ENCODE peak calls at places on chromosomes 4 and X, in nine cellular contexts. Z, V, C, H, O, A, P, R and Y are unnamed samples.

GRCh38 chrX:17567173-17567572 is 170.1 kb upstream of the SCML1 start:
- DNase-seq in Z (no peak), V (no peak), C (no peak), H (no peak), O (no peak), A (no peak), P (no peak), R (no peak), Y (no peak)

GRCh38 chr4:180028682-180029081 is 2214.5 kb upstream of the TENM3 start:
- DNase-seq in Z (no peak), V (peak), C (peak), H (peak), O (no peak), A (peak), P (peak), R (no peak), Y (no peak)

GRCh38 chr4:159019356-159019755 is 83.5 kb upstream of the RAPGEF2 start:
- DNase-seq in Z (no peak), V (no peak), C (no peak), H (no peak), O (no peak), A (no peak), P (peak), R (no peak), Y (no peak)

GRCh38 chr4:184596617-184597185 is 52.5 kb downstream of the CASP3 start:
- DNase-seq in Z (no peak), V (no peak), C (no peak), H (no peak), O (no peak), A (no peak), P (peak), R (no peak), Y (no peak)

GRCh38 chr4:169604131-169604900 is 8.1 kb downstream of the NEK1 start:
- DNase-seq in Z (no peak), V (no peak), C (no peak), H (peak), O (no peak), A (no peak), P (peak), R (peak), Y (no peak)

GRCh38 chr4:168153596-168154440 is 61.5 kb downstream of the ANXA10 start:
- DNase-seq in Z (peak), V (peak), C (peak), H (peak), O (no peak), A (peak), P (peak), R (peak), Y (peak)

GRCh38 chrX:123833387-123833786 is 26.5 kb upstream of the XIAP start:
- DNase-seq in Z (peak), V (peak), C (peak), H (peak), O (peak), A (peak), P (peak), R (peak), Y (peak)

GRCh38 chrX:11665144-11666040 is at the start of gene ARHGAP6:
- DNase-seq in Z (peak), V (peak), C (peak), H (no peak), O (no peak), A (peak), P (peak), R (peak), Y (no peak)

GRCh38 chr4:81314897-81315470 is 100.0 kb upstream of the PRKG2 start:
- DNase-seq in Z (no peak), V (no peak), C (no peak), H (no peak), O (no peak), A (no peak), P (peak), R (no peak), Y (no peak)

GRCh38 chr4:133891001-133891400 is 310.6 kb downstream of the PABPC4L start:
- DNase-seq in Z (no peak), V (no peak), C (no peak), H (no peak), O (no peak), A (no peak), P (no peak), R (no peak), Y (no peak)

GRCh38 chr4:48275247-48275646 is 5.6 kb upstream of the TEC start:
- DNase-seq in Z (no peak), V (no peak), C (no peak), H (peak), O (no peak), A (no peak), P (peak), R (peak), Y (no peak)

DNA sequence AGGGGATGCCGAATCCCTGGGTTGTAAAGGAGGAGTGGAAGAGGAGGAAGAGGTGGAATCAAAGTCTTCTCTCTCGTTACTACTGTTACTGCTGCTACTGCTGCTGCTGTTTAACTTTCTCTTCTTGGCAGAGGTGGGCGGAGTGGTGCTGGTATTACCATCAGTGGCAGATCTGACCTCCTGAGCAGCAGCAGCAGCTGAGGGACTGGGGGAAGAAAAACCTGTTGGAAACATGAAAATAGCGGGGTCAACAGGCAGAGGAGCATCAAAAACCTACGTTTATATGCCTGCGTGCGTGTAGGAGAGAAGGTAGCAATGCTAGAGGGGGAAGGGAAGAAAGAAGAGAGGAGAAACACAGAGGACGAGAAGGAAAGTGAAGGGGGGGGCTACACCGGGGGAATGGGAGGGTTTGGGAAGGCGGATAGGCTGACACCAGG is 339 bp downstream of the CUL4B start:
- DNase-seq in Z (peak), V (peak), C (peak), H (peak), O (peak), A (no peak), P (no peak), R (no peak), Y (peak)
- TF ChIP-seq CTCF in Z (no peak), V (no peak), C (no peak), H (no peak), O (no peak), A (no peak), P (no peak), R (no peak), Y (no peak)

DNA sequence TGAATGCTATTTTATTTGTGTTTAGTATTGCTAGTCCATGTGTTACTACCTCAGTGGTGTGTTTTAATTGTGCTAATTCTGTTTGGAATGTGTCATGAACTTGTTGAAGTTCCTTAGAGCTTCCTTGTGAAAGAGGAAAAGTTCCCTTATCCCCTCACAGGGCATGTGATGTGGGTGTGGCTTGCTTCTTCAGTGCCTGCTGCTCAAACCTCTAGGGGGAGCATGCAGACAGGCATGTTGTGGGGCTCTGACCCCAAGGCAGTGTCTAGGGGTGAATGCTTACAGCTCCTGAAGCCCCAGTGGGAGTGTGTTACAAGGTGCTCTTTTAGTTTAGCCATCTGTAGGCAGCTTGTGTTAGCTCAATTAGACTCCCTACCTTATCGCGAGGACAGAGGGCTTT is 86.5 kb downstream of the MAGED4 start:
- DNase-seq in Z (no peak), V (no peak), C (no peak), H (peak), O (no peak), A (no peak), P (peak), R (no peak), Y (no peak)
- TF ChIP-seq CTCF in Z (no peak), V (no peak), C (no peak), H (no peak), O (no peak), A (peak), P (peak), R (peak), Y (peak)

GRCh38 chrX:16469870-16470269 is 180.1 kb upstream of the S100G start:
- DNase-seq in Z (no peak), V (no peak), C (no peak), H (no peak), O (no peak), A (no peak), P (no peak), R (no peak), Y (no peak)
- TF ChIP-seq CTCF in Z (no peak), V (no peak), C (no peak), H (no peak), O (no peak), A (peak), P (peak), R (no peak), Y (peak)

GRCh38 chr4:10622728-10623127 is 61.8 kb downstream of the CLNK start:
- DNase-seq in Z (no peak), V (no peak), C (no peak), H (peak), O (no peak), A (no peak), P (peak), R (peak), Y (no peak)
- TF ChIP-seq CTCF in Z (no peak), V (peak), C (no peak), H (peak), O (no peak), A (peak), P (peak), R (peak), Y (peak)

DNA sequence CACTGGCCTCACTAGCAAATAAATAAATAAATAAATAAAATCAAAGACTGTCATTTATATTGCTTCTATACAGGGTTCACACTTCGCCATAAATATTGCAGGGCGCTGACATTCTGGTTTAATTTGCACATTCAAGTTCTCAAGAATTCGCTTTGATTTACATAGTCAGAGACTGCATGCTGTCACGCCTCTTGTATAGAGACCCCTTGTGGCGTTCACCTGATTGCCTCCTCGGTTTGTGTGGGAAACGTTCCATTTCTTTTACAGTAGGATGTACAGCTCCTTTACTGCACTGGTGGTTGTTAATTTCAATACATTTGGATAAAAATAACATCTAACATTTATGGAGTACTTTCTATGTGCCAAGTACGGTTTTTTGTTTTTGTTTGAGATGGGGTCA is 71.3 kb upstream of the ADGRG2 start:
- DNase-seq in Z (no peak), V (no peak), C (no peak), H (no peak), O (no peak), A (no peak), P (no peak), R (no peak), Y (no peak)
- TF ChIP-seq CTCF in Z (no peak), V (no peak), C (no peak), H (no peak), O (no peak), A (no peak), P (no peak), R (no peak), Y (no peak)

GRCh38 chrX:135931644-135932487 is 38.4 kb downstream of the SAGE1 start:
- DNase-seq in Z (peak), V (peak), C (peak), H (peak), O (no peak), A (peak), P (peak), R (peak), Y (peak)
- TF ChIP-seq CTCF in Z (peak), V (peak), C (peak), H (peak), O (peak), A (peak), P (peak), R (peak), Y (peak)

GRCh38 chr4:84583871-84584373 is 995 bp downstream of the CDS1 start:
- DNase-seq in Z (no peak), V (no peak), C (no peak), H (peak), O (no peak), A (no peak), P (no peak), R (no peak), Y (no peak)
- TF ChIP-seq CTCF in Z (no peak), V (no peak), C (no peak), H (no peak), O (no peak), A (peak), P (no peak), R (no peak), Y (no peak)

GRCh38 chrX:7925867-7926472 is 1.2 kb downstream of the PNPLA4 start:
- DNase-seq in Z (peak), V (peak), C (peak), H (peak), O (peak), A (peak), P (peak), R (peak), Y (no peak)

GRCh38 chrX:7926501-7926900 is 712 bp downstream of the PNPLA4 start:
- DNase-seq in Z (no peak), V (no peak), C (no peak), H (no peak), O (no peak), A (no peak), P (peak), R (no peak), Y (no peak)

GRCh38 chrX:7921750-7922149 is 5.5 kb downstream of the PNPLA4 start:
- DNase-seq in Z (no peak), V (no peak), C (no peak), H (no peak), O (no peak), A (no peak), P (no peak), R (no peak), Y (no peak)

GRCh38 chrX:7926914-7927258 is 327 bp downstream of the PNPLA4 start:
- DNase-seq in Z (no peak), V (no peak), C (no peak), H (no peak), O (no peak), A (no peak), P (no peak), R (no peak), Y (no peak)

DNA sequence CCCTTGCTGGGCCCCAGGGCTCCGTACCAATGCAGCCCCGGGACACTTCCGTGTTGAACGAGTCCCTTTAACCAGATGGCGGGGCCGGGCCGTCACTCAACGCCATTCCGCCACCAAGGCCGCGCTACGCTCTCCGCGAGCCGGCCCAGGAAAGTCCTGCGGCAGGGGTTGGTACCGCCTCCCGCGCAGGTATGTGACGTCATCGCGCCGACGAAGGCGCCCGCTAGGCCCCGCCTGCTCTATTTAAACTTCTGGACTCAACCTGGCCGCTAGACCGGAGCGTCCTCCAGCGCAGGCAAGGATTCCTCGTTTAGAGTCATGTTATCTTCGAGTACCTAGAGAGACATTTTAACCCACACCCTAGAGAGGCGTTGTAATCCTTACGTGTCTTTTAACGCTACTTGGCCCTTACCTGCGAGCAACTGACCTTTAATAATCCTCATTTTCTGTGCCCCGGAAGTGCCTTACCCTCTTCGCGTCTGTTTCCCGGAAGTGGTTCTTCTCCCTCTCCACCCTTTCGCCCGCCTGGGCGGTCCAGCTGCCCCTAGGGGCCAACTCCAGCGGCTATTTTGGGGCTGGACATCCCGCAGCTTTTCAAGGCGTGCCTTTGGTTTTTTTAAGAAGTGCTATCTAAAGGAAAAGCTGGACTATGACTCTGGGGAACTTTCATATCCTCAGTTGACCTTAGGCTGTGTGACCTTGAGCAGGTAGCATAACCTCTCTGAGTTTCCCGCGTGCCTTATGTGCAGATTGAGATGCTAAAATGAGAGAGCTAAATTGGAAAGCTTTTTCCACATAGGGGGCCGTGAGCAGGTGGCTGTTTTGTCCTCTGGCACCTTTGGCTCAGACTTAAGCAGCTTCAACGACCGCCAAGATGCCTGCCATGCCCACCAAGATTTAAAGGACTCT is at the start of gene PNPLA4:
- DNase-seq in Z (peak), V (peak), C (peak), H (peak), O (peak), A (peak), P (peak), R (peak), Y (no peak)
- TF ChIP-seq CTCF in Z (no peak), V (peak), C (no peak), H (no peak), O (no peak), A (peak), P (peak), R (no peak), Y (no peak)

DNA sequence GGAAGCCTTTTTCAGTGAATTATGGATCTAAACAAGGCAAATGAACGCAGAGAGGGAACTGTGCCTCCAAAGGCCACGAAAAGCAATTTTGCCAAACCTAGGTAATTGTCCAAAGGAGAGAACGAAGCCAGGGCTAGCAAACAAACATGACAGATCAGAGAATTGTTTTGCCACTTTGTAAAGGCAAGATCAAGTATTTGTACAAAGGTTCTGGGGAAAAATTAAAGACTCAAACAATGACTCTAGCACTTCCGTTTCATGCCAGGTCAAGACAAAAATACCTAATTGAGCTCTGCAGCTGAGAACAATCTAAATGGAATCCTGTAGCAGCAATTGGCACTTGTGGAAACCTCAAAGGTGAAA is 8.5 kb downstream of the RBM47 start:
- DNase-seq in Z (no peak), V (no peak), C (no peak), H (no peak), O (no peak), A (no peak), P (no peak), R (no peak), Y (no peak)
- TF ChIP-seq CTCF in Z (no peak), V (no peak), C (no peak), H (no peak), O (no peak), A (no peak), P (no peak), R (no peak), Y (no peak)